ENCODE peak calls at places on chromosomes 16 and 17, in four cellular contexts. One of them, this sample, is unnamed.

GRCh38 chr17:21298983-21299519 is 14.5 kb downstream of the MAP2K3 start:
- DNase-seq in astrocyte of the spinal cord: no peak
- DNase-seq in GM12891: no peak
- DNase-seq in AG09309: no peak
- DNase-seq in this sample: no peak

GRCh38 chr17:1100382-1100781 is 79.4 kb downstream of the ABR start:
- DNase-seq in astrocyte of the spinal cord: no peak
- DNase-seq in GM12891: no peak
- DNase-seq in AG09309: no peak
- DNase-seq in this sample: no peak

GRCh38 chr16:69100046-69100765 is 5.2 kb upstream of the HAS3 start:
- DNase-seq in astrocyte of the spinal cord: no peak
- DNase-seq in GM12891: no peak
- DNase-seq in AG09309: no peak
- DNase-seq in this sample: no peak

GRCh38 chr16:87540072-87540976 is 47.5 kb upstream of the ZCCHC14 start:
- DNase-seq in astrocyte of the spinal cord: no peak
- DNase-seq in GM12891: no peak
- DNase-seq in AG09309: no peak
- DNase-seq in this sample: no peak

GRCh38 chr17:74723891-74724290 is 11.2 kb upstream of the CD300LF start:
- DNase-seq in astrocyte of the spinal cord: no peak
- DNase-seq in GM12891: no peak
- DNase-seq in AG09309: no peak
- DNase-seq in this sample: no peak

GRCh38 chr16:82955836-82956348 is 329.1 kb downstream of the CDH13 start:
- DNase-seq in astrocyte of the spinal cord: no peak
- DNase-seq in GM12891: no peak
- DNase-seq in AG09309: no peak
- DNase-seq in this sample: no peak

GRCh38 chr16:27639588-27640276 is 89.8 kb downstream of the KATNIP start:
- DNase-seq in astrocyte of the spinal cord: peak; percentile 62
- DNase-seq in GM12891: peak; percentile 67
- DNase-seq in AG09309: peak; percentile 5
- DNase-seq in this sample: peak; percentile 46

GRCh38 chr16:49684731-49685130 is 171.2 kb downstream of the ZNF423 start:
- DNase-seq in astrocyte of the spinal cord: no peak
- DNase-seq in GM12891: no peak
- DNase-seq in AG09309: no peak
- DNase-seq in this sample: no peak

GRCh38 chr17:79298801-79299200 is 224.2 kb downstream of the ENGASE start:
- DNase-seq in astrocyte of the spinal cord: no peak
- DNase-seq in GM12891: no peak
- DNase-seq in AG09309: no peak
- DNase-seq in this sample: no peak

GRCh38 chr17:2195729-2196128 is 107.9 kb downstream of the SMG6 start:
- DNase-seq in astrocyte of the spinal cord: no peak
- DNase-seq in GM12891: no peak
- DNase-seq in AG09309: no peak
- DNase-seq in this sample: no peak

GRCh38 chr16:4056161-4057105 is 59.8 kb downstream of the ADCY9 start:
- DNase-seq in astrocyte of the spinal cord: no peak
- DNase-seq in GM12891: no peak
- DNase-seq in AG09309: no peak
- DNase-seq in this sample: no peak

GRCh38 chr16:6576646-6577045 is 756.0 kb upstream of the RBFOX1 start:
- DNase-seq in astrocyte of the spinal cord: no peak
- DNase-seq in GM12891: no peak
- DNase-seq in AG09309: no peak
- DNase-seq in this sample: no peak

GRCh38 chr17:60463157-60463820 is 41.0 kb downstream of the CHCT1 start:
- DNase-seq in astrocyte of the spinal cord: no peak
- DNase-seq in GM12891: no peak
- DNase-seq in AG09309: no peak
- DNase-seq in this sample: no peak

GRCh38 chr17:10247806-10248334 is 49.5 kb upstream of the GAS7 start:
- DNase-seq in astrocyte of the spinal cord: no peak
- DNase-seq in GM12891: no peak
- DNase-seq in AG09309: no peak
- DNase-seq in this sample: no peak

GRCh38 chr17:40416671-40417070 is 1.0 kb downstream of the TOP2A start:
- DNase-seq in astrocyte of the spinal cord: no peak
- DNase-seq in GM12891: no peak
- DNase-seq in AG09309: no peak
- DNase-seq in this sample: no peak

GRCh38 chr16:3020604-3021448 is 658 bp downstream of the TNFRSF12A start:
- DNase-seq in astrocyte of the spinal cord: peak; percentile 91
- DNase-seq in GM12891: no peak
- DNase-seq in AG09309: peak; percentile 68
- DNase-seq in this sample: peak; percentile 89

GRCh38 chr16:66961065-66961744 is at the start of gene CES3:
- DNase-seq in astrocyte of the spinal cord: peak; percentile 65
- DNase-seq in GM12891: peak; percentile 66
- DNase-seq in AG09309: no peak
- DNase-seq in this sample: peak; percentile 77

GRCh38 chr16:63975669-63976068 is 1146.2 kb downstream of the CDH11 start:
- DNase-seq in astrocyte of the spinal cord: no peak
- DNase-seq in GM12891: no peak
- DNase-seq in AG09309: no peak
- DNase-seq in this sample: no peak

GRCh38 chr17:7263071-7263800 is 958 bp upstream of the CLDN7 start:
- DNase-seq in astrocyte of the spinal cord: no peak
- DNase-seq in GM12891: no peak
- DNase-seq in AG09309: no peak
- DNase-seq in this sample: no peak

GRCh38 chr16:83561876-83562275 is 245.9 kb upstream of the HSBP1 start:
- DNase-seq in astrocyte of the spinal cord: peak; percentile 22
- DNase-seq in GM12891: no peak
- DNase-seq in AG09309: no peak
- DNase-seq in this sample: no peak

GRCh38 chr16:46972971-46973456 is 460 bp downstream of the DNAJA2 start:
- DNase-seq in astrocyte of the spinal cord: no peak
- DNase-seq in GM12891: no peak
- DNase-seq in AG09309: no peak
- DNase-seq in this sample: no peak

GRCh38 chr16:17723735-17724134 is 253.0 kb upstream of the XYLT1 start:
- DNase-seq in astrocyte of the spinal cord: peak; percentile 85
- DNase-seq in GM12891: no peak
- DNase-seq in AG09309: no peak
- DNase-seq in this sample: peak; percentile 57

GRCh38 chr16:23172549-23172948 is 10.0 kb upstream of the SCNN1G start:
- DNase-seq in astrocyte of the spinal cord: no peak
- DNase-seq in GM12891: no peak
- DNase-seq in AG09309: no peak
- DNase-seq in this sample: no peak